ENCODE peak calls at places on chromosomes 16 and 17, in five cellular contexts. L is SK-N-SH, G is esophagus muscularis mucosa, F is tibial nerve, R is K562. A is an unnamed sample. For H3K36me3, the result is how much of the 10 kb centered on the place peaks cover.

GRCh38 chr17:1058423-1059130 is 61.6 kb downstream of the TIMM22 start:
- DNase-seq in L (peak), G (no peak), F (no peak), R (peak), A (no peak)

GRCh38 chr17:82734987-82735866 is at the start of gene FN3K:
- DNase-seq in L (peak), G (no peak), F (peak), R (peak), A (peak)

GRCh38 chr16:16027728-16028310 is 78.4 kb downstream of the ABCC1 start:
- DNase-seq in L (no peak), G (no peak), F (no peak), R (no peak), A (no peak)

GRCh38 chr17:76268015-76268749 is 3.0 kb downstream of the UBALD2 start:
- DNase-seq in L (peak), G (peak), F (peak), R (peak), A (peak)

GRCh38 chr16:56428087-56428486 is 2.7 kb upstream of the AMFR start:
- DNase-seq in L (no peak), G (no peak), F (no peak), R (no peak), A (no peak)

GRCh38 chr17:62822080-62822904 is 14.2 kb upstream of the MARCHF10 start:
- DNase-seq in L (no peak), G (peak), F (no peak), R (no peak), A (no peak)

GRCh38 chr17:50953831-50954601 is 87.9 kb upstream of the TOB1 start:
- DNase-seq in L (peak), G (no peak), F (peak), R (peak), A (peak)

GRCh38 chr16:8880839-8881510 is 1.2 kb upstream of the LITAFD start:
- DNase-seq in L (no peak), G (no peak), F (no peak), R (no peak), A (no peak)

GRCh38 chr16:11420895-11421294 is 75.6 kb downstream of the RMI2 start:
- DNase-seq in L (no peak), G (no peak), F (no peak), R (no peak), A (no peak)

GRCh38 chr17:79439493-79439892 is 171.4 kb downstream of the RBFOX3 start:
- DNase-seq in L (no peak), G (no peak), F (no peak), R (no peak), A (no peak)

GRCh38 chr17:44804301-44805061 is 25.6 kb downstream of the GJC1 start:
- DNase-seq in L (no peak), G (no peak), F (no peak), R (no peak), A (peak)

GRCh38 chr17:61385869-61386245 is 13.8 kb upstream of the TBX2 start:
- DNase-seq in L (no peak), G (no peak), F (no peak), R (no peak), A (no peak)

GRCh38 chr17:82242977-82243647 is 14.3 kb downstream of the SLC16A3 start:
- DNase-seq in L (peak), G (no peak), F (peak), R (no peak), A (peak)

GRCh38 chr17:77365584-77366186 is 224.9 kb downstream of the SEC14L1 start:
- DNase-seq in L (peak), G (no peak), F (no peak), R (no peak), A (peak)

GRCh38 chr17:48588074-48588415 is 2.0 kb downstream of the HOXB3 start:
- DNase-seq in L (no peak), G (no peak), F (no peak), R (no peak), A (no peak)

GRCh38 chr16:25258856-25259179 is 1.2 kb upstream of the ZKSCAN2 start:
- DNase-seq in L (no peak), G (no peak), F (no peak), R (no peak), A (no peak)

GRCh38 chr16:80792031-80792430 is 12.4 kb downstream of the CDYL2 start:
- DNase-seq in L (no peak), G (no peak), F (no peak), R (no peak), A (no peak)

GRCh38 chr17:62892870-62893338 is 73.1 kb upstream of the TANC2 start:
- DNase-seq in L (no peak), G (no peak), F (no peak), R (no peak), A (peak)

GRCh38 chr17:43766413-43767052 is 7.9 kb upstream of the SOST start:
- DNase-seq in L (peak), G (no peak), F (peak), R (peak), A (peak)

GRCh38 chr16:70582280-70582978 is 58.8 kb downstream of the SF3B3 start:
- DNase-seq in L (no peak), G (no peak), F (no peak), R (no peak), A (no peak)

GRCh38 chr16:67223992-67224391 is 2.9 kb upstream of the TMEM208 start:
- DNase-seq in L (no peak), G (no peak), F (no peak), R (no peak), A (no peak)

GRCh38 chr16:21167360-21167759 is 8.9 kb downstream of the LDAF1 start:
- DNase-seq in L (no peak), G (no peak), F (no peak), R (no peak), A (no peak)

GRCh38 chr16:77450790-77451487 is 16.1 kb upstream of the ADAMTS18 start:
- DNase-seq in L (no peak), G (peak), F (no peak), R (no peak), A (no peak)

GRCh38 chr17:77184474-77184873 is 43.7 kb downstream of the SEC14L1 start:
- DNase-seq in L (peak), G (no peak), F (no peak), R (no peak), A (no peak)

GRCh38 chr17:68682913-68683312 is 81.7 kb upstream of the FAM20A start:
- DNase-seq in L (no peak), G (no peak), F (no peak), R (no peak), A (no peak)
- H3K36me3 ChIP-seq in L (under half), G (under half), F (under half), R (under half), A (under half)

GRCh38 chr16:17471745-17472075 is 950 bp upstream of the XYLT1 start:
- DNase-seq in L (no peak), G (no peak), F (no peak), R (no peak), A (no peak)
- H3K27ac ChIP-seq in L (peak), G (peak), F (peak), R (no peak), A (peak)

GRCh38 chr17:14953405-14953804 is 311.7 kb downstream of the PMP22 start:
- DNase-seq in L (no peak), G (peak), F (no peak), R (no peak), A (no peak)
- TF ChIP-seq EP300 in L (no peak), G (no peak), F (no peak), R (no peak), A (no peak)

DNA sequence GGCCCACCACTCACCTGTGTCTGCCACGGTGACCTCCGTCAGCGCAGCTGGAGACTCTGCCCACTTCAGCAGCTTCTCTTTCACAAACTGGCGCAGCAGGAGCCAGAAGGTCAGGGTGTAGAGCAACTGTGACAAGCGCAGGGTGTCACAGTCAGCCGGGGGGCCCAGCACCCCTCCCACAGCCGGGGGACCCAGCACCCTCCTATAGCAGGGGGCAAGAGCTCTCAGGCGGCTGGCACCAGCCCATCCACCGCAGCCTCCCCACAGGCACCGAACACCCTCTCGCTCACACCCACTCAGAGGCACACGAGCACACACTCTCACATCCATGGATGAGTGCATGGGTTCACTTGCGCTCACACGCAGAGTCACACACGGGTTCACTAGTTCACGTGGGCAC is 28.8 kb downstream of the CTU2 start:
- DNase-seq in L (no peak), G (no peak), F (no peak), R (no peak), A (no peak)
- H3K36me3 ChIP-seq in L (under half), G (under half), F (under half), R (half or more), A (half or more)

DNA sequence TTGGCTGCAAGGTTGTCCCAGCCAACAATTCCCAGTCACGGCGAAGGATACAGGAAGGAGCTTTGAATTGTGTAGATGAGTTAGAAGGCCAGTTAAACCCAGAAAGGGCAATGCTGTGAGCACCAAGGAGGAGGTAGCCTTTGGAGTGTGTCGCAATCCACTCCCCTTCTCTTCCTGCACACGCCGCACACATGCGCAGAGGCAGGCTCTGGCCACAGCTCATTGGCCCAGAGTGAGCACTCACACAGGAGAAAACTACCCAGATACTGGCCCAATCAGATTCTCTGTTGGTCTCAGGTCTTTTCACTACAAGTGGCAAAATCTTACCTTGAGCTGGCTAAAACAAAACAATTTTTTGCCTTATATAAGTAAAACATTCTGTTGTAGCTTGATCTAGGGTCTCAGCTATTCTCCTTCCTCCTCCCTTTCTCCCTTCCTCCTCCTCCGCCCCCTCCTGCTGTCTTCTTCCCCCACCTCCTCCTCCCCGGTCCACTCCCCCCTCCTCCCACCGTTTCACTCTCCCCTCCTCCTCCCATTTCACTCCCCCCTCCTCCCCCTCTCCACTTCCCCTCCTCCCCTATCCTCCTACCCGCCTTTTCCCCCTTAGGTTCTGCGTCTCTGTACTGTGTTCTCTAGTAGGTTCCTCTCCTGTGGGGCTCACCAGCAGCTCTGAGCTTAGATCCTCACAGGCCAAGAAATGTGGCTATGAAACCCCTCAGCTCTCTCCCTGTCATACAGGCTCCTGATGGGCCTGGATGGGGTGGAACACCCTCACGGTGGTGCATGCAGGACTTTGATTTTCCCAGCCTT is 344.9 kb downstream of the CPPED1 start:
- DNase-seq in L (no peak), G (no peak), F (no peak), R (no peak), A (no peak)
- H3K27ac ChIP-seq in L (no peak), G (no peak), F (no peak), R (no peak), A (no peak)

DNA sequence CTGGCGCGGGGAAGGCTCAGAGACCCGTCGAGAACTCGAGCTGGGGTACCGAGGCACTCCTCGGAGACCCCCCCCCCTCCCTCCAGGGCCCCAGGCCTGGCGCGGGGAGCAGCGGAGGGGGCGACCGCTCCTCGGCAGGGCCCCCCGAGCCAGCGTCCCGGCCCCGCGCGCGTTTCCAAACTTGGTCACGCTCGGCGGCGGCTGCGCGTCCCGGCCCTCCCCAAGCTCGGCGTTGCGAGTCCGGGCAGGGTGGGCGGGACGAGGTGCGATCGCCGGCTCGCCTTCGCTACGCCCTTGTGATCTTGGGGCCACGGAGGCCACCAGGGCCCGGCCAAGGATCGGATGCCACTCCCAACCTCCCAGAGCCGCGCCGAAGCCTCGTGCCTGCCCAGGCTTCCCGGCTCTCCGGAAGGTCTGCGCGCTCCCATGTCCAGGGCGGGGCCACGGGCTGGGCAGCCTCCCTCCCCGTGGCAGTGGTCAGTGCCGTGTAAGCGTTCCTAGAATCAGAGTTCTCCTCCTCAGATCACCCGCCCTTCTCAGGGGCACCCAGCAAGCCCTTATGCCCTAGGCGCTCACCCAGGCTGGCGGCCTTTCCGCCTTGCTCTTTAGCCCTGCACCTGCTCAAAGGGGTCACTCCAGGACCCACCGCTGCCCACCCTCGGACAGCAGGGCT is 12.0 kb upstream of the MRPS23 start:
- DNase-seq in L (peak), G (peak), F (peak), R (no peak), A (peak)
- TF ChIP-seq EP300 in L (no peak), G (no peak), F (peak), R (no peak), A (no peak)